ENCODE peak calls at places on chromosomes 16 and 17, in nine cellular contexts. N, L, Q, Z, I, P, T, D and V are unnamed samples.

GRCh38 chr16:14284930-14285541 is 213.9 kb downstream of the MRTFB start:
- DNase-seq in N (peak), L (no peak), Q (peak), Z (no peak), I (peak), P (no peak), T (peak), D (peak), V (no peak)

GRCh38 chr17:8909621-8910292 is 42.3 kb upstream of the PIK3R6 start:
- DNase-seq in N (no peak), L (no peak), Q (no peak), Z (no peak), I (no peak), P (no peak), T (no peak), D (no peak), V (no peak)

GRCh38 chr17:49397586-49397985 is 17.1 kb downstream of the PHB1 start:
- DNase-seq in N (no peak), L (no peak), Q (peak), Z (no peak), I (no peak), P (no peak), T (no peak), D (no peak), V (peak)

GRCh38 chr17:60671482-60671881 is 6.2 kb upstream of the BCAS3 start:
- DNase-seq in N (no peak), L (no peak), Q (no peak), Z (no peak), I (no peak), P (no peak), T (no peak), D (no peak), V (no peak)

GRCh38 chr16:15434425-15435215 is at the start of gene BMERB1:
- DNase-seq in N (peak), L (peak), Q (peak), Z (peak), I (peak), P (peak), T (peak), D (peak), V (peak)

GRCh38 chr17:78360371-78361226 is 722 bp upstream of the SOCS3 start:
- DNase-seq in N (peak), L (peak), Q (peak), Z (peak), I (peak), P (no peak), T (peak), D (peak), V (peak)

GRCh38 chr16:77009453-77009852 is 181.5 kb upstream of the MON1B start:
- DNase-seq in N (no peak), L (no peak), Q (no peak), Z (no peak), I (no peak), P (no peak), T (peak), D (peak), V (no peak)

GRCh38 chr17:81385320-81386111 is 9.7 kb upstream of the BAHCC1 start:
- DNase-seq in N (no peak), L (no peak), Q (no peak), Z (peak), I (no peak), P (no peak), T (no peak), D (no peak), V (no peak)

GRCh38 chr17:382644-383533 is 30.3 kb upstream of the RPH3AL start:
- DNase-seq in N (no peak), L (no peak), Q (no peak), Z (no peak), I (peak), P (no peak), T (peak), D (no peak), V (no peak)

GRCh38 chr17:28470266-28471126 is 2.9 kb upstream of the SLC13A2 start:
- DNase-seq in N (no peak), L (no peak), Q (no peak), Z (no peak), I (no peak), P (no peak), T (peak), D (no peak), V (peak)

GRCh38 chr16:65106792-65107191 is 15.1 kb downstream of the CDH11 start:
- DNase-seq in N (no peak), L (no peak), Q (no peak), Z (no peak), I (no peak), P (no peak), T (no peak), D (no peak), V (no peak)

GRCh38 chr17:51638909-51639308 is 378.6 kb downstream of the UTP18 start:
- DNase-seq in N (no peak), L (no peak), Q (no peak), Z (no peak), I (no peak), P (no peak), T (no peak), D (no peak), V (no peak)

GRCh38 chr17:4600563-4600962 is 16.2 kb downstream of the SMTNL2 start:
- DNase-seq in N (no peak), L (peak), Q (no peak), Z (no peak), I (peak), P (no peak), T (peak), D (peak), V (no peak)

GRCh38 chr16:2954647-2955381 is 9.3 kb upstream of the KREMEN2 start:
- DNase-seq in N (no peak), L (no peak), Q (no peak), Z (no peak), I (peak), P (no peak), T (peak), D (no peak), V (peak)

GRCh38 chr17:75228847-75229246 is 23.4 kb downstream of the NUP85 start:
- DNase-seq in N (no peak), L (no peak), Q (no peak), Z (no peak), I (no peak), P (no peak), T (no peak), D (no peak), V (no peak)

GRCh38 chr17:48893646-48894508 is 1.3 kb downstream of the ATP5MC1 start:
- DNase-seq in N (no peak), L (no peak), Q (no peak), Z (no peak), I (no peak), P (no peak), T (peak), D (no peak), V (no peak)

GRCh38 chr17:5870231-5870953 is 199.8 kb upstream of the WSCD1 start:
- DNase-seq in N (peak), L (no peak), Q (no peak), Z (no peak), I (peak), P (no peak), T (peak), D (no peak), V (no peak)

GRCh38 chr17:28725660-28726395 is at the start of gene TLCD1:
- DNase-seq in N (peak), L (peak), Q (peak), Z (no peak), I (peak), P (no peak), T (peak), D (peak), V (no peak)

DNA sequence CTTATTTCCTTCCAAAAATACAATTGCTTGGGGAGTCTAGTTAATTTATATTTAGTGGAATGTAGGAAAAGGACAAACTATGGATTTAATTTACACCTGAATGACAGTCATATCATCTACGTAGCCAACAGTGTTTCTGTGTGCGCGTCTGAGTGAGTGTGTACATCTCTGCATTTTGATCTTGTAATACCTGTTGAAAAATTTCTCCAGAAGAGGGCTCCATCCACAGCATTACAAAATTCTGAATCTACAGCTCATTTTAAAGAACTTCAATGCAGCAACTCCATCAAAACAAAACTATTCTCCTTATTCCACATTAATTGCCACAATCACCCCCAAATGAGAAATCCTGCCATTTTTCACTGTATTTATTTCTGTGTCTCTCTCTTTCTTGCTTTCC is 3.9 kb downstream of the CDH13 start:
- DNase-seq in N (no peak), L (no peak), Q (no peak), Z (no peak), I (no peak), P (no peak), T (peak), D (no peak), V (no peak)
- TF ChIP-seq CTCF in N (peak), L (peak), Q (no peak), Z (peak), I (no peak), P (no peak), T (peak), D (peak), V (peak)

GRCh38 chr17:13939222-13939621 is 130.1 kb upstream of the COX10 start:
- DNase-seq in N (no peak), L (no peak), Q (no peak), Z (no peak), I (no peak), P (no peak), T (no peak), D (no peak), V (no peak)
- TF ChIP-seq CTCF in N (no peak), L (no peak), Q (peak), Z (no peak), I (peak), P (no peak), T (peak), D (no peak), V (no peak)

DNA sequence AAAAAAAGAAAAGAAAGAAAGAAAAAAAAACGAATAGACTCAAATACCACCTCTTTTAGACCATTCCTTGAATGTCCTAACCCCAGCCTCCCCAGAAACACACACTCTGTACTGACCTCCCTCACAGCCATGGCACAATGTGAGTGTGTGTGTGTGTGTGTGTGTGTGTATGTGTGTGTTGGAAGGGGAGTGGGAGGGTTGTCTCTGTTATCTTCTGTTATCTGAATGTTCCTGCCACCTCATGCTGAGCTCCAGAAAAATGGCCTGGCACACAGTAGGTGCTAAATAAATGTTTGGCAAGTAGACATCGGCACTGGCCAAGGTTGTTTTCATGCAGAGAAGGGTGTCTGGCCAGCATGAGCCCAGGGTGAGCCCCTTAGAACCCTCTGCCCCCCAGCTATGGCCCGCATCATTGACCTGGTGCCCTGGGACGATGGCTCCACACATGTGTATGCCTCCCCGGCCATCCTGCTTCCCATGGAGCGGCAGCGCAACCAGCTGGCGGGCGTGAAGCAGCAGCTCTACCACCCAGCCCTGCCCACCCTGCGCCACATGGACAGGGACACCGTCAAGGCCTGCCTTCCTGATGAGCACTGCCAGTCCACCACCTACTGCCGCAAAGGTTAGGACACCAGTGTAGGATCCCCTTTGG is 6.6 kb upstream of the CNGB1 start:
- DNase-seq in N (no peak), L (no peak), Q (no peak), Z (no peak), I (no peak), P (no peak), T (peak), D (no peak), V (peak)
- TF ChIP-seq CTCF in N (no peak), L (no peak), Q (no peak), Z (no peak), I (peak), P (no peak), T (no peak), D (no peak), V (no peak)

DNA sequence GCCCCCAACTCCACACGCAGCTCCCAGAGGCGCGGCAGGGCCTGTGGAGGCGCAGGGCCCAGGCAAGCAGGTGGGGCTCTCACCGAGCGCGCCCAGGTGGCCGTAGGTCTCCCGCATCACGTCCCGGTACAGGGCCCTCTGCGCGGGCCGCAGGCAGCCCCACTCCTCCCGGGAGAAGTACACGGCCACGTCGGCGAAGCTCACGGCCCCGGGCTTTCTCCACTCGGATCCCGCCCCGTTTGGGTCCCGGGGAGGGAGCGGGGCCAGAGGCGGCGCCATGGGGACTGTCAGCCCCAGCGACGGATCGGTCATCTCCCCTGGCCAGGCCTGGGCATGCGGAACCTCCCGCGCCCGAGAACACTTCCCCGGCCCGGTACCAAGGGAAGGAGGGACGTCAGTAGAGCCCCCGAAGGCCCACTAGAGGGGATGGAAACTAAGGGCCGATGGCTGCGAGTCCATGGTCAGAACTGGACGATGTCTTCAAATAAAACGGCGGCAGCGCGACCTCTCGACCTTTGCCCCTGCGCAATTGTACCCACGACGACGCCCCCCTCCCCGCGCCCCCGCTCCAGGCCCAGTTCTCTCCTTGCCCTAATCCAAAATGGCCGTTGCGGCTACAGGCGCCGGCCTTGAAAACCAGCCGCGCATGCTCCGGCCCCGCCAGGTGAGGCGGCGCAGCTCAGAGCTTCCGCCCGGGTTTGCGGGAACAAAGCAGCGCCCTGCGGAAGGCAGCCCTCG is at the start of gene ZNF747:
- DNase-seq in N (peak), L (peak), Q (peak), Z (peak), I (peak), P (peak), T (peak), D (peak), V (no peak)
- TF ChIP-seq CTCF in N (no peak), L (no peak), Q (no peak), Z (no peak), I (no peak), P (no peak), T (no peak), D (peak), V (no peak)

GRCh38 chr17:2416010-2416734 is 15.3 kb upstream of the MNT start:
- DNase-seq in N (peak), L (peak), Q (peak), Z (peak), I (peak), P (peak), T (peak), D (peak), V (peak)

GRCh38 chr17:2415081-2415480 is 14.2 kb upstream of the MNT start:
- DNase-seq in N (no peak), L (no peak), Q (no peak), Z (no peak), I (no peak), P (no peak), T (peak), D (no peak), V (peak)

GRCh38 chr17:2414665-2415064 is 13.8 kb upstream of the MNT start:
- DNase-seq in N (no peak), L (no peak), Q (no peak), Z (no peak), I (no peak), P (no peak), T (no peak), D (no peak), V (peak)

GRCh38 chr17:2410951-2411350 is 10.1 kb upstream of the MNT start:
- DNase-seq in N (no peak), L (no peak), Q (no peak), Z (no peak), I (no peak), P (no peak), T (peak), D (no peak), V (peak)

DNA sequence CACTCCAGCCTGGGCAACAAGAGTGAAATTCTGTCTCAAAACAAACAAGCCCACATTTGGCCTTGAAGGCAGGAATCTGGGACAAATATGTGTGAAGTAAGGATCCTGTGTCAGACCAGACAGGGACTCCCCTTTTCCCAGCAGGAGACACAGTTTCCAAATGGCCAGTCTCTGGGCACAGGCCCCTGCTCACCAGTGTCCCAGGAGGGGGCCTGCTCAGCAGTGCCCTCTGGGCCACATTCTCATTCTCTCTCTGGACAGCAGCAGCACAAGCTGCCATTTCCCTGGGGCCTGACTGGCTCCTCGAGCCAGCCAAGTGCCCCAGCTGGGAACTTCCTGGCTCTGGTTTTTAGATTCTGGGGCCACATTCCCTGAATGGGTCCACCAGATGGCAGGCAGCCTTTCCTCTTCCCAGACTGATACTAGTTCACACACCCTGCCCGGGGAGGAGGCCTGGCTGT is 11.7 kb upstream of the MNT start:
- DNase-seq in N (no peak), L (no peak), Q (no peak), Z (no peak), I (peak), P (no peak), T (peak), D (no peak), V (peak)
- TF ChIP-seq CTCF in N (no peak), L (no peak), Q (no peak), Z (no peak), I (peak), P (no peak), T (peak), D (no peak), V (peak)

GRCh38 chr16:25066747-25067631 is 44.6 kb upstream of the LCMT1 start:
- DNase-seq in N (peak), L (peak), Q (peak), Z (peak), I (peak), P (peak), T (peak), D (peak), V (no peak)
- TF ChIP-seq CTCF in N (no peak), L (no peak), Q (no peak), Z (no peak), I (no peak), P (no peak), T (no peak), D (no peak), V (no peak)

GRCh38 chr16:69334696-69335095 is 4.3 kb upstream of the PDF start:
- DNase-seq in N (no peak), L (no peak), Q (no peak), Z (no peak), I (no peak), P (no peak), T (no peak), D (no peak), V (peak)

GRCh38 chr16:69340095-69340644 is 598 bp downstream of the NIP7 start:
- DNase-seq in N (no peak), L (no peak), Q (no peak), Z (no peak), I (no peak), P (no peak), T (peak), D (no peak), V (peak)

GRCh38 chr16:69338557-69339288 is 641 bp downstream of the COG8 start:
- DNase-seq in N (no peak), L (no peak), Q (peak), Z (no peak), I (no peak), P (no peak), T (no peak), D (no peak), V (peak)

GRCh38 chr16:69344171-69344570 is 4.6 kb downstream of the NIP7 start:
- DNase-seq in N (no peak), L (no peak), Q (no peak), Z (no peak), I (no peak), P (no peak), T (no peak), D (no peak), V (no peak)

GRCh38 chr16:69339289-69340094 is at the start of the genes COG8 and NIP7:
- DNase-seq in N (peak), L (peak), Q (peak), Z (peak), I (peak), P (peak), T (peak), D (peak), V (peak)
- TF ChIP-seq CTCF in N (peak), L (peak), Q (peak), Z (peak), I (peak), P (peak), T (peak), D (peak), V (peak)

GRCh38 chr16:30394603-30395154 is 541 bp upstream of the ZNF48 start:
- DNase-seq in N (no peak), L (no peak), Q (no peak), Z (no peak), I (no peak), P (no peak), T (peak), D (no peak), V (no peak)
- TF ChIP-seq CTCF in N (no peak), L (no peak), Q (no peak), Z (no peak), I (no peak), P (no peak), T (no peak), D (no peak), V (no peak)

GRCh38 chr16:27290582-27290981 is 22.0 kb upstream of the NSMCE1 start:
- DNase-seq in N (no peak), L (no peak), Q (no peak), Z (no peak), I (no peak), P (no peak), T (no peak), D (no peak), V (no peak)
- TF ChIP-seq CTCF in N (no peak), L (no peak), Q (no peak), Z (no peak), I (no peak), P (no peak), T (no peak), D (no peak), V (no peak)